ENCODE peak calls at places on chromosomes 5 and 9, in four cellular contexts. W, K, U and G are unnamed samples.
A peak's percentile ranks its signal among the peaks of the same experiment; 100 is the strongest.

GRCh38 chr5:135205616-135206349 is 171.8 kb upstream of the PITX1 start:
- DNase-seq in W (no peak), K (no peak), U (peak; percentile 45), G (no peak)

GRCh38 chr5:40738502-40738901 is 17.3 kb downstream of the TTC33 start:
- DNase-seq in W (no peak), K (no peak), U (no peak), G (no peak)

GRCh38 chr5:23084815-23085214 is 231.7 kb upstream of the CDH12 start:
- DNase-seq in W (no peak), K (no peak), U (no peak), G (no peak)

GRCh38 chr9:95552814-95553546 is 36.2 kb upstream of the PTCH1 start:
- DNase-seq in W (peak; percentile 28), K (no peak), U (no peak), G (no peak)

GRCh38 chr5:154603978-154604679 is 126.1 kb upstream of the HAND1 start:
- DNase-seq in W (no peak), K (no peak), U (peak; percentile 47), G (peak; percentile 88)

GRCh38 chr5:66742083-66742895 is 146.1 kb downstream of the MAST4 start:
- DNase-seq in W (no peak), K (peak; percentile 31), U (peak; percentile 3), G (no peak)

GRCh38 chr5:158908690-158909325 is 190.9 kb downstream of the EBF1 start:
- DNase-seq in W (no peak), K (no peak), U (no peak), G (no peak)

GRCh38 chr5:138369706-138370105 is 17.2 kb downstream of the KDM3B start:
- DNase-seq in W (no peak), K (no peak), U (no peak), G (peak; percentile 34)

GRCh38 chr9:36834736-36835135 is 199.3 kb downstream of the PAX5 start:
- DNase-seq in W (no peak), K (no peak), U (no peak), G (peak; percentile 76)

GRCh38 chr5:88691945-88692868 is 190.8 kb downstream of the MEF2C start:
- DNase-seq in W (peak; percentile 23), K (no peak), U (no peak), G (peak; percentile 42)

GRCh38 chr9:120773218-120773617 is 20.0 kb downstream of the FBXW2 start:
- DNase-seq in W (no peak), K (no peak), U (no peak), G (no peak)